ENCODE peak calls at places on chromosomes 12 and 14, in seven cellular contexts. One of them, this sample, is unnamed.

GRCh38 chr12:70052476-70052875 is 190.8 kb upstream of the CNOT2 start:
- DNase-seq in AG04450: no peak
- DNase-seq in psoas muscle: no peak
- DNase-seq in Panc1: no peak
- DNase-seq in adrenal gland: no peak
- DNase-seq in left lung: no peak
- DNase-seq in lower leg skin: no peak
- DNase-seq in this sample: no peak

GRCh38 chr12:130336723-130337475 is 788 bp upstream of the PIWIL1 start:
- DNase-seq in AG04450: no peak
- DNase-seq in psoas muscle: no peak
- DNase-seq in Panc1: no peak
- DNase-seq in adrenal gland: no peak
- DNase-seq in left lung: no peak
- DNase-seq in lower leg skin: no peak
- DNase-seq in this sample: no peak

GRCh38 chr14:61759878-61760277 is 2.3 kb upstream of the SNAPC1 start:
- DNase-seq in AG04450: no peak
- DNase-seq in psoas muscle: no peak
- DNase-seq in Panc1: no peak
- DNase-seq in adrenal gland: no peak
- DNase-seq in left lung: no peak
- DNase-seq in lower leg skin: no peak
- DNase-seq in this sample: no peak

GRCh38 chr12:52148541-52149181 is 43.2 kb downstream of the KRT80 start:
- DNase-seq in AG04450: no peak
- DNase-seq in psoas muscle: no peak
- DNase-seq in Panc1: no peak
- DNase-seq in adrenal gland: no peak
- DNase-seq in left lung: peak; percentile 91
- DNase-seq in lower leg skin: peak; percentile 95
- DNase-seq in this sample: no peak

GRCh38 chr12:6752181-6752930 is 585 bp downstream of the MLF2 start:
- DNase-seq in AG04450: no peak
- DNase-seq in psoas muscle: no peak
- DNase-seq in Panc1: no peak
- DNase-seq in adrenal gland: peak; percentile 48
- DNase-seq in left lung: no peak
- DNase-seq in lower leg skin: peak; percentile 91
- DNase-seq in this sample: peak; percentile 54

GRCh38 chr14:101521306-101521935 is 39.9 kb upstream of the DIO3 start:
- DNase-seq in AG04450: no peak
- DNase-seq in psoas muscle: peak; percentile 45
- DNase-seq in Panc1: no peak
- DNase-seq in adrenal gland: no peak
- DNase-seq in left lung: no peak
- DNase-seq in lower leg skin: no peak
- DNase-seq in this sample: no peak

GRCh38 chr12:74415633-74416032 is 122.0 kb upstream of the ATXN7L3B start:
- DNase-seq in AG04450: no peak
- DNase-seq in psoas muscle: no peak
- DNase-seq in Panc1: no peak
- DNase-seq in adrenal gland: peak; percentile 12
- DNase-seq in left lung: no peak
- DNase-seq in lower leg skin: no peak
- DNase-seq in this sample: peak; percentile 48

GRCh38 chr14:21894003-21894897 is 220.6 kb upstream of the OR4E1 start:
- DNase-seq in AG04450: no peak
- DNase-seq in psoas muscle: no peak
- DNase-seq in Panc1: no peak
- DNase-seq in adrenal gland: no peak
- DNase-seq in left lung: no peak
- DNase-seq in lower leg skin: no peak
- DNase-seq in this sample: no peak

GRCh38 chr14:53167602-53168328 is 14.6 kb upstream of the DDHD1 start:
- DNase-seq in AG04450: no peak
- DNase-seq in psoas muscle: no peak
- DNase-seq in Panc1: no peak
- DNase-seq in adrenal gland: no peak
- DNase-seq in left lung: no peak
- DNase-seq in lower leg skin: no peak
- DNase-seq in this sample: peak; percentile 59

GRCh38 chr14:81434230-81434629 is 34.1 kb upstream of the STON2 start:
- DNase-seq in AG04450: no peak
- DNase-seq in psoas muscle: no peak
- DNase-seq in Panc1: no peak
- DNase-seq in adrenal gland: no peak
- DNase-seq in left lung: no peak
- DNase-seq in lower leg skin: no peak
- DNase-seq in this sample: no peak

GRCh38 chr14:92456215-92457017 is 57.2 kb upstream of the RIN3 start:
- DNase-seq in AG04450: peak; percentile 54
- DNase-seq in psoas muscle: peak; percentile 53
- DNase-seq in Panc1: peak; percentile 43
- DNase-seq in adrenal gland: peak; percentile 72
- DNase-seq in left lung: peak; percentile 90
- DNase-seq in lower leg skin: peak; percentile 77
- DNase-seq in this sample: peak; percentile 81

GRCh38 chr14:56555921-56556570 is 23.6 kb upstream of the TMEM260 start:
- DNase-seq in AG04450: no peak
- DNase-seq in psoas muscle: no peak
- DNase-seq in Panc1: peak; percentile 24
- DNase-seq in adrenal gland: no peak
- DNase-seq in left lung: no peak
- DNase-seq in lower leg skin: no peak
- DNase-seq in this sample: peak; percentile 60

GRCh38 chr12:977163-977562 is 13.9 kb upstream of the ERC1 start:
- DNase-seq in AG04450: no peak
- DNase-seq in psoas muscle: no peak
- DNase-seq in Panc1: no peak
- DNase-seq in adrenal gland: no peak
- DNase-seq in left lung: no peak
- DNase-seq in lower leg skin: no peak
- DNase-seq in this sample: no peak

GRCh38 chr12:23536293-23536692 is 413.2 kb downstream of the SOX5 start:
- DNase-seq in AG04450: no peak
- DNase-seq in psoas muscle: no peak
- DNase-seq in Panc1: no peak
- DNase-seq in adrenal gland: no peak
- DNase-seq in left lung: no peak
- DNase-seq in lower leg skin: no peak
- DNase-seq in this sample: no peak

GRCh38 chr12:51636581-51636980 is 45.5 kb downstream of the SCN8A start:
- DNase-seq in AG04450: no peak
- DNase-seq in psoas muscle: no peak
- DNase-seq in Panc1: no peak
- DNase-seq in adrenal gland: no peak
- DNase-seq in left lung: no peak
- DNase-seq in lower leg skin: no peak
- DNase-seq in this sample: peak; percentile 4

GRCh38 chr14:103100281-103101121 is 6.0 kb downstream of the EXOC3L4 start:
- DNase-seq in AG04450: no peak
- DNase-seq in psoas muscle: no peak
- DNase-seq in Panc1: no peak
- DNase-seq in adrenal gland: no peak
- DNase-seq in left lung: peak; percentile 80
- DNase-seq in lower leg skin: no peak
- DNase-seq in this sample: no peak

GRCh38 chr14:102809870-102810269 is 32.6 kb downstream of the TRAF3 start:
- DNase-seq in AG04450: no peak
- DNase-seq in psoas muscle: no peak
- DNase-seq in Panc1: no peak
- DNase-seq in adrenal gland: no peak
- DNase-seq in left lung: no peak
- DNase-seq in lower leg skin: no peak
- DNase-seq in this sample: no peak

GRCh38 chr14:95664546-95664945 is 21.7 kb upstream of the TCL1B start:
- DNase-seq in AG04450: no peak
- DNase-seq in psoas muscle: no peak
- DNase-seq in Panc1: no peak
- DNase-seq in adrenal gland: no peak
- DNase-seq in left lung: no peak
- DNase-seq in lower leg skin: peak; percentile 59
- DNase-seq in this sample: no peak

GRCh38 chr12:66627270-66627987 is 51.4 kb downstream of the GRIP1 start:
- DNase-seq in AG04450: no peak
- DNase-seq in psoas muscle: peak; percentile 21
- DNase-seq in Panc1: no peak
- DNase-seq in adrenal gland: no peak
- DNase-seq in left lung: no peak
- DNase-seq in lower leg skin: no peak
- DNase-seq in this sample: peak; percentile 4

GRCh38 chr12:66140726-66141125 is 10.2 kb upstream of the LLPH start:
- DNase-seq in AG04450: no peak
- DNase-seq in psoas muscle: no peak
- DNase-seq in Panc1: no peak
- DNase-seq in adrenal gland: no peak
- DNase-seq in left lung: no peak
- DNase-seq in lower leg skin: no peak
- DNase-seq in this sample: no peak

GRCh38 chr12:52627395-52628110 is 9.2 kb upstream of the KRT73 start:
- DNase-seq in AG04450: no peak
- DNase-seq in psoas muscle: no peak
- DNase-seq in Panc1: no peak
- DNase-seq in adrenal gland: no peak
- DNase-seq in left lung: no peak
- DNase-seq in lower leg skin: peak; percentile 48
- DNase-seq in this sample: no peak

GRCh38 chr12:50213439-50213838 is 46.3 kb upstream of the CERS5 start:
- DNase-seq in AG04450: no peak
- DNase-seq in psoas muscle: no peak
- DNase-seq in Panc1: no peak
- DNase-seq in adrenal gland: no peak
- DNase-seq in left lung: no peak
- DNase-seq in lower leg skin: no peak
- DNase-seq in this sample: no peak

GRCh38 chr12:43749016-43749415 is 9.6 kb downstream of the PUS7L start:
- DNase-seq in AG04450: no peak
- DNase-seq in psoas muscle: no peak
- DNase-seq in Panc1: no peak
- DNase-seq in adrenal gland: no peak
- DNase-seq in left lung: no peak
- DNase-seq in lower leg skin: no peak
- DNase-seq in this sample: no peak

GRCh38 chr12:131606218-131606899 is 104.5 kb upstream of the SFSWAP start:
- DNase-seq in AG04450: no peak
- DNase-seq in psoas muscle: no peak
- DNase-seq in Panc1: no peak
- DNase-seq in adrenal gland: no peak
- DNase-seq in left lung: no peak
- DNase-seq in lower leg skin: no peak
- DNase-seq in this sample: no peak

GRCh38 chr12:45402288-45402687 is 186.4 kb downstream of the ANO6 start:
- DNase-seq in AG04450: no peak
- DNase-seq in psoas muscle: no peak
- DNase-seq in Panc1: no peak
- DNase-seq in adrenal gland: no peak
- DNase-seq in left lung: no peak
- DNase-seq in lower leg skin: no peak
- DNase-seq in this sample: no peak

GRCh38 chr14:76330411-76331327 is 45.3 kb upstream of the ESRRB start:
- DNase-seq in AG04450: no peak
- DNase-seq in psoas muscle: no peak
- DNase-seq in Panc1: no peak
- DNase-seq in adrenal gland: no peak
- DNase-seq in left lung: no peak
- DNase-seq in lower leg skin: no peak
- DNase-seq in this sample: no peak

GRCh38 chr12:113161415-113162016 is 12.0 kb downstream of the CFAP73 start:
- DNase-seq in AG04450: no peak
- DNase-seq in psoas muscle: no peak
- DNase-seq in Panc1: no peak
- DNase-seq in adrenal gland: peak; percentile 37
- DNase-seq in left lung: no peak
- DNase-seq in lower leg skin: no peak
- DNase-seq in this sample: no peak
- TF ChIP-seq CTCF in AG04450: no peak
- TF ChIP-seq CTCF in psoas muscle: no peak
- TF ChIP-seq CTCF in Panc1: no peak
- TF ChIP-seq CTCF in adrenal gland: no peak
- TF ChIP-seq CTCF in left lung: no peak
- TF ChIP-seq CTCF in lower leg skin: no peak
- TF ChIP-seq CTCF in this sample: no peak

DNA sequence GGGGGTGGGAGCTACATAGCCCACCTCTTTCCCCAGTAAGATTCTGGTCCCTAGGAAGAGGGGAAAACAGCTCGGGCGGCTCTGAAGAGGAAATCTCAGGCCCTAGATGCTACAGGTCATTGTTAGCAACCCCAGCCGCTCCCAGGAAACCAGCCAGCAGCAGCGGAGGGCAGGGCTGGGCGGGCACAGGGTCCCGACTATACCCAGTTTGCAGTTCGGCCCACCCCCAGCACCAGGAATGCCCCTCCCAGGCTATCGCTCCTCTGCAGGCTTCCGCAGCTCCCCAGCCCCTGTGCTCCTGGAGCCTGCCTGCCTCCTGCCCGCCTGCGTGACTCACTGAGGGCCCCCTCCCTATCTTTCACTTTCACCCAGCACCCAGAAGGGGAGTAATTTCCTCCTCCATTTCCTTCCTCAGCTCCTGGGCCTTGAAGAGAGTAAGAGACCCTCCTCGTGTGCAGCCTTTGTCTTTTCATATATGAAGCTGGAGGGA is 27.2 kb upstream of the PNMA1 start:
- DNase-seq in AG04450: no peak
- DNase-seq in psoas muscle: peak; percentile 71
- DNase-seq in Panc1: no peak
- DNase-seq in adrenal gland: peak; percentile 78
- DNase-seq in left lung: peak; percentile 93
- DNase-seq in lower leg skin: peak; percentile 95
- DNase-seq in this sample: peak; percentile 78
- H3K4me3 ChIP-seq in AG04450: peak overlapping the region; percentile 35
- H3K4me3 ChIP-seq in psoas muscle: peak overlapping the region; percentile 42
- H3K4me3 ChIP-seq in Panc1: peak overlapping the region; percentile 37
- H3K4me3 ChIP-seq in adrenal gland: no peak overlapping the region
- H3K4me3 ChIP-seq in left lung: no peak overlapping the region
- H3K4me3 ChIP-seq in lower leg skin: no peak overlapping the region
- H3K4me3 ChIP-seq in this sample: peak overlapping the region; percentile 28

DNA sequence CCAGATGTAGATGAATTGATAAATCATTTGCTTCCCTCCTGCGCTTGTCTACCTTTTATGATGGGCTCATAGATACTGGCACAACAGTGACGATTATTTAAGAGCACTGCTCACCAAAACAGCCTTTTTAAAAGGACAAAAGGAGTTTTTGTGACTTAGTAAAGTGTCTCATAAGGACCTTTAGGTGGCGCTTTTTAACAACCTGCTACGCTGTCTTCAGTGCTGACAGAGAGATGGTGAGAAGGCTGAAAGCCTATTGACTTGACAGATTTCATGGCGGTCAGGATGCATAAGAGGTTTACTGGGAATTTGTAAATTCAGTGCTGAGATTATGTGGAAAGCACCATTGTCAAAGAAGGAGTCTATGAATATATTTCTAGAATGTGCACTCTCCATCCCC is 87.6 kb downstream of the SLC15A5 start:
- DNase-seq in AG04450: no peak
- DNase-seq in psoas muscle: no peak
- DNase-seq in Panc1: no peak
- DNase-seq in adrenal gland: no peak
- DNase-seq in left lung: no peak
- DNase-seq in lower leg skin: no peak
- DNase-seq in this sample: peak; percentile 60
- TF ChIP-seq CTCF in AG04450: peak; percentile 26
- TF ChIP-seq CTCF in psoas muscle: no peak
- TF ChIP-seq CTCF in Panc1: no peak
- TF ChIP-seq CTCF in adrenal gland: no peak
- TF ChIP-seq CTCF in left lung: no peak
- TF ChIP-seq CTCF in lower leg skin: no peak
- TF ChIP-seq CTCF in this sample: peak; percentile 34

GRCh38 chr14:63705561-63706070 is 22.2 kb downstream of the SGPP1 start:
- DNase-seq in AG04450: no peak
- DNase-seq in psoas muscle: no peak
- DNase-seq in Panc1: no peak
- DNase-seq in adrenal gland: no peak
- DNase-seq in left lung: no peak
- DNase-seq in lower leg skin: no peak
- DNase-seq in this sample: no peak
- H3K4me3 ChIP-seq in AG04450: no peak overlapping the region
- H3K4me3 ChIP-seq in psoas muscle: no peak overlapping the region
- H3K4me3 ChIP-seq in Panc1: no peak overlapping the region
- H3K4me3 ChIP-seq in adrenal gland: no peak overlapping the region
- H3K4me3 ChIP-seq in left lung: no peak overlapping the region
- H3K4me3 ChIP-seq in lower leg skin: no peak overlapping the region
- H3K4me3 ChIP-seq in this sample: no peak overlapping the region

This sample was measured in cardiac fibroblast.